ENCODE peak calls at places on chromosomes 16 and 17, in eight cellular contexts. D is stimulated activated CD4-positive, alpha-beta T cell treated with anti-CD3 and anti-CD28 coated beads, TNF-alpha, amount 100 ng/mL, for 4 hours; R is BE2C; M is fibroblast of mammary gland; O is AG04449; H is activated naive CD8-positive, alpha-beta T cell treated with anti-CD3 and anti-CD28 coated beads for 36 hours; C is naive thymus-derived CD8-positive, alpha-beta T cell; A is vagina. U is an unnamed sample.

GRCh38 chr17:66002807-66003206 is 189.1 kb downstream of the CEP112 start:
- DNase-seq in D (no peak), R (no peak), M (no peak), O (no peak), H (no peak), C (no peak), A (no peak), U (no peak)

GRCh38 chr17:72666519-72666874 is 426.0 kb downstream of the SLC39A11 start:
- DNase-seq in D (no peak), R (no peak), M (no peak), O (no peak), H (no peak), C (no peak), A (no peak), U (no peak)

GRCh38 chr16:75248536-75249380 is 2.7 kb downstream of the BCAR1 start:
- DNase-seq in D (no peak), R (no peak), M (no peak), O (no peak), H (no peak), C (no peak), A (no peak), U (no peak)

GRCh38 chr17:76276461-76277299 is 11.5 kb downstream of the UBALD2 start:
- DNase-seq in D (no peak), R (no peak), M (peak; percentile 53), O (no peak), H (no peak), C (no peak), A (no peak), U (no peak)

GRCh38 chr17:30576326-30576861 is 99.2 kb downstream of the GOSR1 start:
- DNase-seq in D (no peak), R (no peak), M (no peak), O (no peak), H (no peak), C (no peak), A (no peak), U (no peak)

GRCh38 chr17:67730706-67731105 is 13.0 kb downstream of the NOL11 start:
- DNase-seq in D (no peak), R (no peak), M (no peak), O (no peak), H (no peak), C (no peak), A (no peak), U (no peak)

GRCh38 chr17:39774043-39774442 is 36.3 kb downstream of the GRB7 start:
- DNase-seq in D (no peak), R (no peak), M (no peak), O (no peak), H (no peak), C (no peak), A (no peak), U (no peak)

GRCh38 chr16:47646914-47647313 is 185.8 kb downstream of the PHKB start:
- DNase-seq in D (no peak), R (no peak), M (no peak), O (no peak), H (no peak), C (no peak), A (no peak), U (no peak)

GRCh38 chr17:40056379-40057005 is 2.3 kb upstream of the MED24 start:
- DNase-seq in D (no peak), R (no peak), M (no peak), O (no peak), H (no peak), C (no peak), A (no peak), U (no peak)

GRCh38 chr17:4594406-4595349 is 10.3 kb downstream of the SMTNL2 start:
- DNase-seq in D (no peak), R (no peak), M (no peak), O (no peak), H (peak; percentile 68), C (peak; percentile 22), A (no peak), U (no peak)

GRCh38 chr16:87809150-87809902 is 43.5 kb upstream of the KLHDC4 start:
- DNase-seq in D (no peak), R (peak; percentile 66), M (no peak), O (no peak), H (no peak), C (no peak), A (no peak), U (no peak)

GRCh38 chr17:33163827-33164555 is 129.1 kb downstream of the ASIC2 start:
- DNase-seq in D (no peak), R (no peak), M (peak; percentile 37), O (no peak), H (no peak), C (no peak), A (no peak), U (no peak)

GRCh38 chr16:9311303-9311954 is 220.0 kb downstream of the HAPSTR1 start:
- DNase-seq in D (no peak), R (no peak), M (no peak), O (no peak), H (no peak), C (no peak), A (no peak), U (no peak)

GRCh38 chr17:16085066-16085699 is 85.6 kb downstream of the TTC19 start:
- DNase-seq in D (no peak), R (no peak), M (peak; percentile 84), O (peak; percentile 16), H (no peak), C (no peak), A (no peak), U (peak; percentile 17)

GRCh38 chr16:66913711-66914110 is 5.0 kb downstream of the CDH16 start:
- DNase-seq in D (no peak), R (no peak), M (no peak), O (no peak), H (no peak), C (no peak), A (no peak), U (no peak)

GRCh38 chr17:4365628-4366311 is 705 bp downstream of the UBE2G1 start:
- DNase-seq in D (peak; percentile 5), R (peak; percentile 48), M (no peak), O (no peak), H (no peak), C (peak; percentile 38), A (no peak), U (no peak)

GRCh38 chr16:72664122-72664479 is 383.8 kb downstream of the ZFHX3 start:
- DNase-seq in D (no peak), R (no peak), M (peak; percentile 10), O (no peak), H (no peak), C (no peak), A (no peak), U (no peak)

GRCh38 chr17:15966183-15966878 is 21.4 kb downstream of the ADORA2B start:
- DNase-seq in D (no peak), R (no peak), M (no peak), O (no peak), H (no peak), C (no peak), A (no peak), U (no peak)

GRCh38 chr17:31060814-31061550 is 33.8 kb upstream of the NF1 start:
- DNase-seq in D (no peak), R (no peak), M (no peak), O (no peak), H (no peak), C (no peak), A (no peak), U (no peak)

GRCh38 chr17:28972437-28972836 is 21.1 kb upstream of the PHF12 start:
- DNase-seq in D (no peak), R (no peak), M (no peak), O (peak; percentile 21), H (no peak), C (no peak), A (no peak), U (no peak)

GRCh38 chr17:82384730-82385429 is 13.3 kb downstream of the UTS2R start:
- DNase-seq in D (no peak), R (no peak), M (peak; percentile 75), O (no peak), H (no peak), C (no peak), A (no peak), U (no peak)